ENCODE peak calls at places on chromosomes 6 and 20, in nine cellular contexts. Z, B, A, G, M, S, H, V and U are unnamed samples.

GRCh38 chr20:57342829-57343228 is 8.2 kb upstream of the RAE1 start:
- DNase-seq in G (no peak), A (no peak), M (no peak), H (no peak), Z (no peak), V (no peak), S (no peak), B (no peak), U (peak)

GRCh38 chr6:142444800-142445405 is 143.1 kb downstream of the ADGRG6 start:
- DNase-seq in H (no peak), S (no peak), V (no peak), G (no peak), Z (no peak), M (no peak), B (no peak), A (no peak), U (no peak)

GRCh38 chr6:24274441-24275083 is 83.3 kb downstream of the DCDC2 start:
- DNase-seq in S (no peak), B (no peak), M (no peak), V (no peak), Z (peak), G (no peak), H (no peak), A (no peak), U (peak)

GRCh38 chr20:5841492-5841891 is 91.3 kb downstream of the SHLD1 start:
- DNase-seq in G (no peak), Z (no peak), S (no peak), B (no peak), H (no peak), M (no peak), A (no peak), V (no peak), U (no peak)

GRCh38 chr6:85580878-85581267 is 12.8 kb downstream of the SNX14 start:
- DNase-seq in H (no peak), A (peak), B (peak), V (peak), Z (no peak), G (no peak), S (peak), M (no peak), U (no peak)

GRCh38 chr6:36656441-36656840 is 22.1 kb upstream of the CDKN1A start:
- DNase-seq in Z (no peak), B (no peak), S (no peak), H (no peak), G (no peak), M (no peak), V (no peak), A (no peak), U (no peak)

GRCh38 chr6:61688165-61688564 is 597.9 kb downstream of the KHDRBS2 start:
- DNase-seq in M (no peak), V (no peak), Z (no peak), A (no peak), B (no peak), G (no peak), S (no peak), H (no peak), U (no peak)

GRCh38 chr6:137013738-137014602 is 30.8 kb downstream of the IL20RA start:
- DNase-seq in A (no peak), Z (peak), G (no peak), S (no peak), H (no peak), M (peak), V (no peak), B (peak), U (peak)